ENCODE peak calls at places on chromosomes 6 and 20, in four cellular contexts. P, N, G and X are unnamed samples.

GRCh38 chr6:105994522-105995402 is 91.4 kb upstream of the PRDM1 start:
- DNase-seq in P (peak; percentile 70), N (peak; percentile 57), G (peak; percentile 79), X (no peak)

GRCh38 chr6:27867051-27867940 is 44.9 kb downstream of the OR2B2 start:
- DNase-seq in P (peak; percentile 85), N (peak; percentile 82), G (peak; percentile 80), X (peak; percentile 81)

GRCh38 chr6:39037707-39038106 is 10.9 kb upstream of the GLP1R start:
- DNase-seq in P (no peak), N (no peak), G (no peak), X (no peak)

GRCh38 chr6:47294990-47295389 is 14.7 kb downstream of the TNFRSF21 start:
- DNase-seq in P (no peak), N (no peak), G (no peak), X (no peak)

GRCh38 chr6:33313709-33314514 is at the start of gene TAPBP:
- DNase-seq in P (peak; percentile 77), N (peak; percentile 60), G (peak; percentile 50), X (no peak)

GRCh38 chr6:153553627-153554026 is 422.5 kb upstream of the RGS17 start:
- DNase-seq in P (no peak), N (no peak), G (peak; percentile 31), X (no peak)

GRCh38 chr6:147530132-147531060 is 21.9 kb downstream of the SAMD5 start:
- DNase-seq in P (no peak), N (no peak), G (no peak), X (no peak)

GRCh38 chr20:60630609-60631008 is 621.5 kb upstream of the CDH4 start:
- DNase-seq in P (no peak), N (no peak), G (no peak), X (no peak)

GRCh38 chr6:139335447-139336210 is 38.8 kb downstream of the CITED2 start:
- DNase-seq in P (no peak), N (no peak), G (no peak), X (no peak)

GRCh38 chr6:128025478-128025877 is 124.6 kb upstream of the THEMIS start:
- DNase-seq in P (no peak), N (no peak), G (no peak), X (no peak)

GRCh38 chr6:127096167-127096566 is 22.3 kb upstream of the RSPO3 start:
- DNase-seq in P (no peak), N (no peak), G (no peak), X (no peak)

GRCh38 chr6:335572-335971 is 43.3 kb downstream of the DUSP22 start:
- DNase-seq in P (no peak), N (no peak), G (no peak), X (no peak)

GRCh38 chr6:13866291-13866690 is 51.9 kb upstream of the MCUR1 start:
- DNase-seq in P (no peak), N (no peak), G (no peak), X (no peak)

GRCh38 chr20:51525241-51526104 is 17.0 kb downstream of the NFATC2 start:
- DNase-seq in P (no peak), N (no peak), G (no peak), X (no peak)

GRCh38 chr6:154154389-154154967 is 115.4 kb downstream of the OPRM1 start:
- DNase-seq in P (no peak), N (peak; percentile 78), G (peak; percentile 80), X (no peak)

GRCh38 chr6:168120390-168121307 is 41.6 kb upstream of the FRMD1 start:
- DNase-seq in P (no peak), N (no peak), G (no peak), X (peak; percentile 21)

GRCh38 chr20:11216451-11217314 is 542.9 kb upstream of the JAG1 start:
- DNase-seq in P (no peak), N (no peak), G (no peak), X (no peak)

GRCh38 chr20:57335392-57335791 is 5.8 kb downstream of the SPO11 start:
- DNase-seq in P (no peak), N (no peak), G (no peak), X (no peak)

GRCh38 chr6:116010400-116011095 is 50.1 kb downstream of the FRK start:
- DNase-seq in P (peak; percentile 68), N (peak; percentile 75), G (peak; percentile 74), X (no peak)

GRCh38 chr20:32024683-32025295 is 14.6 kb downstream of the CCM2L start:
- DNase-seq in P (no peak), N (no peak), G (no peak), X (no peak)

GRCh38 chr6:106486236-106486635 is 125.7 kb downstream of the CRYBG1 start:
- DNase-seq in P (no peak), N (no peak), G (peak; percentile 34), X (no peak)

GRCh38 chr6:62740596-62740995 is 454.6 kb upstream of the KHDRBS2 start:
- DNase-seq in P (peak; percentile 39), N (no peak), G (no peak), X (no peak)

GRCh38 chr6:137637161-137637560 is 143.0 kb upstream of the OLIG3 start:
- DNase-seq in P (no peak), N (no peak), G (peak; percentile 97), X (no peak)

DNA sequence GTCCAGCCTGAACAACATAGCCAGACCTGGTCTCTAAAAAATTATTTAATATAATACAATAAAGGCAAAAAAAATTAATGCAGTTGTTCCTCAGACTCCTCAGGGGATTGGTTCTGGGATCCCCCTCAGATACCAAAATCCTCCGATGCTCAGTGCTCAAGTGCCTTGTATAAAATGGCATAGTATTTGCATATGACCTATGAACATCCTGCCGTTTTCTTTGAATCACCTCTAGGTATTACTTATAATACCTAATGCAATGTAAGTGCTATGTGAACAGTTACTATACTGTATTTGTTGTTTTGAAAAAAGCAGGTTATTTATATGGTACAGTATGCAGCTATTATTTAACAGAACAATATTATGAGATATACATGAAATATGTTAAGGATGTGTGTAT is 43.3 kb downstream of the RNGTT start:
- DNase-seq in P (no peak), N (no peak), G (no peak), X (no peak)
- TF ChIP-seq CTCF in P (no peak), N (no peak), G (no peak), X (no peak)

GRCh38 chr6:29927841-29928388 is 14.4 kb upstream of the HLA-A start:
- DNase-seq in P (no peak), N (no peak), G (no peak), X (no peak)

GRCh38 chr6:29926081-29926794 is 16.1 kb upstream of the HLA-A start:
- DNase-seq in P (peak; percentile 78), N (no peak), G (no peak), X (no peak)

GRCh38 chr6:29924731-29925130 is 17.6 kb upstream of the HLA-A start:
- DNase-seq in P (no peak), N (no peak), G (no peak), X (no peak)

GRCh38 chr6:29925341-29926080 is 16.8 kb upstream of the HLA-A start:
- DNase-seq in P (no peak), N (no peak), G (no peak), X (no peak)

DNA sequence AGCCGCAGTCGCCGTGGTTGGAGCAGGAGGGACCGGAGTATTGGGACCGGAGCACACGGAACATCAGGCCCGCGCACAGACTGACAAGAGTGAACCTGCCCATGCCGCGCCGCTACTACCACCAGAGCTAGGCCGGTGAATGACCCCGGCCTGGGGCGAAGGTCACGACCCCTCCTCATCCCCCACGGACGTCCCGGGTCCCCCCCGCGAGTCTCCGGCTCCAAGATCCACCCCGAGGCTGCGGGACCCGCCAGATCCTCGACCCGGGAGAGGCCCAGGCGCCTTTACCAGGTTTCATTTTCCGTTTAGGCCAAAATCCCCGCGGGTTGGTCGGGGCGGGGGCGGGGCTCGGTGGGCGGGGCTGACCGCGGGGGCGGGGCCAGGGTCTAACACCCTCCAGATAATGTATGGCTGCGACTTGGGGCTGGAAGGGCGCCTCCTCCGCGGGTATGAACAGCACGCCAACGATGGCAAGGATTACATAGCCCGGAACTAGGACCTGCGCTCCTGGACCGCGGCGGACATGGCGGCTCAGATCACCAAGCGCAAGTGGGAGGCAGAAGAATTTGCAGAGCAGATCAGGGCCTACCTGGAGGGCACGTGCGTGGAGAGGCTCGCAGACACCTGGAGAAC is 15.4 kb upstream of the HLA-A start:
- DNase-seq in P (peak; percentile 87), N (peak; percentile 84), G (peak; percentile 51), X (no peak)
- TF ChIP-seq CTCF in P (no peak), N (no peak), G (no peak), X (no peak)

GRCh38 chr6:15642276-15642675 is 20.6 kb downstream of the DTNBP1 start:
- DNase-seq in P (no peak), N (no peak), G (no peak), X (no peak)
- TF ChIP-seq CTCF in P (peak; percentile 23), N (no peak), G (peak; percentile 41), X (no peak)

GRCh38 chr20:63014287-63014686 is 7.5 kb upstream of the BHLHE23 start:
- DNase-seq in P (no peak), N (no peak), G (no peak), X (no peak)
- TF ChIP-seq CTCF in P (no peak), N (no peak), G (no peak), X (no peak)

GRCh38 chr6:2659882-2660281 is 90.8 kb downstream of the MYLK4 start:
- DNase-seq in P (no peak), N (no peak), G (peak; percentile 10), X (no peak)

GRCh38 chr6:2656460-2657064 is 94.2 kb downstream of the MYLK4 start:
- DNase-seq in P (no peak), N (no peak), G (no peak), X (no peak)

GRCh38 chr6:2655844-2656433 is 94.8 kb downstream of the MYLK4 start:
- DNase-seq in P (no peak), N (no peak), G (no peak), X (no peak)

GRCh38 chr6:2661651-2662050 is 89.1 kb downstream of the MYLK4 start:
- DNase-seq in P (no peak), N (no peak), G (no peak), X (no peak)

GRCh38 chr6:2658788-2659187 is 91.9 kb downstream of the MYLK4 start:
- DNase-seq in P (no peak), N (no peak), G (peak; percentile 9), X (no peak)
- TF ChIP-seq CTCF in P (no peak), N (no peak), G (no peak), X (no peak)

GRCh38 chr20:25369529-25369928 is 21.1 kb downstream of the ABHD12 start:
- DNase-seq in P (no peak), N (no peak), G (peak; percentile 19), X (no peak)
- TF ChIP-seq CTCF in P (no peak), N (no peak), G (no peak), X (no peak)

DNA sequence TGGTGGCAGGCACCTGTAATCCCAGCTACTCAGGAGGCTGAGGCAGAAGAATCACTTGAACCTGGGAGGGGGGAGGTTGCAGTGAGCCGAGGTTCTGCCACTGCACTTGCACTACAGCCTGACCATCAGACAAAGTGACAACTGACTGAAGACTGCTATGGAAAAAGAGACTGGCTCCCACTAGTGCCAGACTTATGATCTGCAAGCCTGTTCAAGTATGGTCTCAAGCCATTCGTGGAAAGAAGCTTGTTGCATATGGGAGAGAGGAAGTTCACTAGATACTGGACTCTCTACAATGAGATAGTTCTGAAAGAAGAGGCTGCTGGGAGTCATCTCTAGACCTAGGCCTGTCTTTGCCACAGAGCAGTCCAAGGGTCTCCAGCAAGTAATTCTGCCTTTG is 26.7 kb downstream of the MDN1 start:
- DNase-seq in P (no peak), N (no peak), G (peak; percentile 34), X (no peak)
- TF ChIP-seq CTCF in P (peak; percentile 70), N (no peak), G (peak; percentile 45), X (peak; percentile 47)